ENCODE peak calls at places on chromosomes 2 and 18, in seven cellular contexts. C is HEK293T; V is GM23248; X is astrocyte of the spinal cord; Q is iris pigment epithelial cell; S is activated naive CD8-positive, alpha-beta T cell treated with anti-CD3 and anti-CD28 coated beads for 36 hours; T is A172. U is an unnamed sample.

GRCh38 chr2:151350579-151351195 is 6.7 kb upstream of the TNFAIP6 start:
- DNase-seq in C (no peak), X (peak; percentile 47), T (peak; percentile 60), Q (peak; percentile 20), V (peak; percentile 32), S (no peak), U (no peak)

GRCh38 chr18:34999734-35000397 is 41.3 kb upstream of the MAPRE2 start:
- DNase-seq in T (no peak), X (no peak), S (no peak), V (no peak), C (peak; percentile 59), Q (no peak), U (no peak)

GRCh38 chr18:58995663-58996062 is 131.0 kb downstream of the ZNF532 start:
- DNase-seq in Q (no peak), C (no peak), X (no peak), V (no peak), T (no peak), S (no peak), U (no peak)

GRCh38 chr2:102355526-102356380 is at the start of gene IL18R1:
- DNase-seq in C (peak; percentile 77), S (peak; percentile 85), Q (peak; percentile 76), X (peak; percentile 71), T (peak; percentile 42), V (peak; percentile 92), U (peak; percentile 59)

GRCh38 chr18:48358868-48359267 is 50.3 kb downstream of the ZBTB7C start:
- DNase-seq in X (no peak), T (no peak), C (no peak), Q (no peak), S (no peak), V (no peak), U (no peak)

GRCh38 chr2:147649963-147650362 is 194.9 kb upstream of the ACVR2A start:
- DNase-seq in Q (no peak), T (no peak), V (peak; percentile 10), X (no peak), S (no peak), C (no peak), U (no peak)

GRCh38 chr2:212777020-212777491 is 238.5 kb upstream of the ERBB4 start:
- DNase-seq in T (peak; percentile 19), S (no peak), V (peak; percentile 66), Q (peak; percentile 54), C (peak; percentile 8), X (peak; percentile 49), U (peak; percentile 48)

GRCh38 chr18:74255022-74255658 is 36.6 kb downstream of the CYB5A start:
- DNase-seq in X (peak; percentile 53), Q (no peak), C (no peak), V (no peak), S (no peak), T (no peak), U (no peak)

GRCh38 chr2:37656512-37657423 is 14.7 kb downstream of the CDC42EP3 start:
- DNase-seq in S (no peak), Q (no peak), T (no peak), V (no peak), C (no peak), X (no peak), U (no peak)

GRCh38 chr2:70081221-70081620 is 6.1 kb upstream of the PCBP1 start:
- DNase-seq in T (no peak), S (no peak), X (no peak), V (no peak), Q (no peak), C (no peak), U (no peak)

GRCh38 chr2:231360881-231361294 is 34.6 kb upstream of the B3GNT7 start:
- DNase-seq in Q (no peak), X (no peak), T (no peak), V (no peak), C (no peak), S (no peak), U (no peak)

GRCh38 chr2:17958486-17959092 is 80.1 kb downstream of the KCNS3 start:
- DNase-seq in Q (no peak), S (no peak), T (no peak), C (no peak), X (no peak), V (no peak), U (no peak)

GRCh38 chr2:189407944-189408209 is 33.4 kb upstream of the WDR75 start:
- DNase-seq in X (no peak), C (no peak), T (no peak), Q (peak; percentile 46), S (no peak), V (no peak), U (no peak)

GRCh38 chr2:157355618-157356017 is 30.0 kb upstream of the ERMN start:
- DNase-seq in X (no peak), S (no peak), Q (peak; percentile 4), V (peak; percentile 49), T (peak; percentile 22), C (no peak), U (no peak)

GRCh38 chr2:26292646-26293045 is 47.9 kb downstream of the HADHB start:
- DNase-seq in S (no peak), T (no peak), X (peak; percentile 27), V (peak; percentile 74), Q (peak; percentile 77), C (no peak), U (no peak)

GRCh38 chr2:10750610-10751009 is 29.2 kb downstream of the ATP6V1C2 start:
- DNase-seq in T (no peak), X (peak; percentile 3), C (no peak), V (peak; percentile 57), Q (peak; percentile 49), S (no peak), U (no peak)

GRCh38 chr2:147331790-147332419 is 512.9 kb upstream of the ACVR2A start:
- DNase-seq in T (peak; percentile 23), V (peak; percentile 61), X (peak; percentile 14), Q (peak; percentile 33), C (peak; percentile 21), S (no peak), U (peak; percentile 44)

GRCh38 chr18:670456-670996 is 13.1 kb downstream of the TYMS start:
- DNase-seq in T (no peak), X (no peak), Q (no peak), C (no peak), S (no peak), V (no peak), U (peak; percentile 9)

GRCh38 chr18:49447810-49448745 is 12.4 kb downstream of the DYM start:
- DNase-seq in V (peak; percentile 75), C (peak; percentile 26), S (peak; percentile 16), X (peak; percentile 59), T (peak; percentile 61), Q (peak; percentile 69), U (peak; percentile 58)

GRCh38 chr2:15729709-15730544 is 138.3 kb downstream of the DDX1 start:
- DNase-seq in Q (peak; percentile 26), V (no peak), T (no peak), C (no peak), S (no peak), X (no peak), U (no peak)

GRCh38 chr2:10030311-10030736 is 13.0 kb upstream of the KLF11 start:
- DNase-seq in X (no peak), C (no peak), Q (no peak), S (no peak), V (peak; percentile 52), T (no peak), U (no peak)

GRCh38 chr2:69168950-69169695 is 156.1 kb downstream of the ANTXR1 start:
- DNase-seq in C (no peak), X (no peak), S (no peak), V (no peak), T (no peak), Q (no peak), U (no peak)

GRCh38 chr2:64678771-64679615 is 25.3 kb upstream of the SERTAD2 start:
- DNase-seq in X (no peak), V (no peak), S (no peak), C (no peak), Q (no peak), T (no peak), U (no peak)

GRCh38 chr18:45049548-45050307 is 369.0 kb downstream of the SETBP1 start:
- DNase-seq in S (no peak), C (no peak), T (no peak), V (peak; percentile 20), Q (peak; percentile 63), X (peak; percentile 5), U (no peak)

GRCh38 chr2:74072542-74072941 is 75.2 kb downstream of the BOLA3 start:
- DNase-seq in X (no peak), T (no peak), V (no peak), Q (peak; percentile 21), S (no peak), C (no peak), U (no peak)

GRCh38 chr18:53991805-53992204 is 232.7 kb downstream of the MBD2 start:
- DNase-seq in C (no peak), Q (peak; percentile 60), X (peak; percentile 53), T (peak; percentile 27), V (peak; percentile 41), S (no peak), U (no peak)

GRCh38 chr2:161905389-161906046 is 168.5 kb downstream of the DPP4 start:
- DNase-seq in S (no peak), V (no peak), X (peak; percentile 51), Q (peak; percentile 25), C (no peak), T (peak; percentile 73), U (no peak)

U was measured in DND-41.